ENCODE peak calls at places on chromosomes 16 and 17, in seven cellular contexts. N is hepatocyte, C is stomach, A is GM12865, W is astrocyte of the spinal cord, Q is A549, O is GM12864. G is an unnamed sample.

GRCh38 chr17:79730437-79730768 is 340 bp upstream of the ENPP7 start:
- DNase-seq in N (no peak), C (no peak), Q (no peak), W (no peak), A (no peak), O (no peak), G (no peak)

GRCh38 chr17:29595943-29596774 is 3.2 kb downstream of the ANKRD13B start:
- DNase-seq in W (no peak), O (no peak), C (no peak), A (no peak), N (no peak), Q (no peak), G (no peak)

GRCh38 chr16:57663436-57663835 is 4.7 kb upstream of the ADGRG3 start:
- DNase-seq in Q (no peak), N (no peak), W (no peak), A (no peak), C (no peak), O (no peak), G (no peak)

GRCh38 chr17:74274060-74274702 is at the start of gene DNAI2:
- DNase-seq in N (no peak), O (no peak), W (no peak), C (no peak), Q (no peak), A (no peak), G (no peak)

GRCh38 chr17:29169806-29170591 is 10.2 kb downstream of the MYO18A start:
- DNase-seq in C (no peak), O (no peak), W (no peak), N (peak; percentile 38), A (no peak), Q (no peak), G (no peak)

GRCh38 chr17:72683506-72684404 is 408.7 kb downstream of the SLC39A11 start:
- DNase-seq in W (peak; percentile 96), N (peak; percentile 84), A (peak; percentile 18), Q (peak; percentile 98), C (peak; percentile 38), O (no peak), G (peak; percentile 99)

GRCh38 chr17:45016823-45017222 is 34.6 kb downstream of the DCAKD start:
- DNase-seq in N (no peak), O (no peak), W (no peak), A (no peak), Q (peak; percentile 50), C (no peak), G (peak; percentile 37)

GRCh38 chr16:80274576-80275191 is 266.1 kb upstream of the DYNLRB2 start:
- DNase-seq in C (no peak), N (no peak), W (peak; percentile 79), O (no peak), Q (no peak), A (no peak), G (peak; percentile 57)

GRCh38 chr17:72590382-72590781 is 469.6 kb downstream of the SOX9 start:
- DNase-seq in W (peak; percentile 80), Q (no peak), N (no peak), O (no peak), A (no peak), C (no peak), G (peak; percentile 84)

GRCh38 chr16:86076606-86077005 is 177.6 kb downstream of the IRF8 start:
- DNase-seq in C (no peak), W (no peak), O (no peak), Q (no peak), N (no peak), A (no peak), G (no peak)

GRCh38 chr17:56815711-56816110 is 18.0 kb downstream of the C17orf67 start:
- DNase-seq in C (no peak), W (peak; percentile 51), A (no peak), N (no peak), O (no peak), Q (no peak), G (peak; percentile 45)

GRCh38 chr17:32350662-32351418 is 883 bp downstream of the ZNF207 start:
- DNase-seq in A (peak; percentile 73), O (no peak), C (peak; percentile 47), W (peak; percentile 69), Q (peak; percentile 79), N (peak; percentile 71), G (peak; percentile 70)

GRCh38 chr17:60036796-60037677 is 41.7 kb downstream of the HEATR6 start:
- DNase-seq in Q (peak; percentile 84), O (peak; percentile 33), C (peak; percentile 80), W (peak; percentile 65), N (peak; percentile 80), A (peak; percentile 81), G (peak; percentile 61)

GRCh38 chr17:4090898-4091297 is 51.9 kb downstream of the ZZEF1 start:
- DNase-seq in A (no peak), O (no peak), W (no peak), Q (no peak), N (no peak), C (no peak), G (peak; percentile 53)

GRCh38 chr17:4739122-4740024 is at the start of the genes CXCL16 and ZMYND15:
- DNase-seq in W (peak; percentile 28), N (peak; percentile 90), Q (peak; percentile 39), O (no peak), C (peak; percentile 82), A (peak; percentile 50), G (peak; percentile 26)

GRCh38 chr16:73572135-73572534 is 524.2 kb upstream of the ZFHX3 start:
- DNase-seq in N (peak; percentile 41), Q (peak; percentile 5), C (peak; percentile 58), W (no peak), A (peak; percentile 10), O (no peak), G (no peak)

GRCh38 chr16:31696968-31697743 is 169.5 kb downstream of the AHSP start:
- DNase-seq in W (peak; percentile 35), N (peak; percentile 48), O (no peak), C (no peak), A (no peak), Q (peak; percentile 42), G (peak; percentile 57)

GRCh38 chr16:19168173-19169080 is at the start of gene SYT17:
- DNase-seq in Q (peak; percentile 38), C (peak; percentile 63), A (no peak), O (no peak), W (no peak), N (peak; percentile 68), G (no peak)

GRCh38 chr17:39969375-39969774 is 6.6 kb downstream of the GSDMA start:
- DNase-seq in A (no peak), Q (no peak), C (no peak), O (no peak), N (no peak), W (no peak), G (no peak)

GRCh38 chr17:27888945-27889344 is 4.2 kb downstream of the LYRM9 start:
- DNase-seq in Q (no peak), N (peak; percentile 24), O (no peak), C (peak; percentile 35), A (no peak), W (no peak), G (no peak)

GRCh38 chr16:90047714-90048346 is 28.6 kb upstream of the DBNDD1 start:
- DNase-seq in A (no peak), C (no peak), N (peak; percentile 28), W (no peak), Q (no peak), O (no peak), G (no peak)
- H3K4me3 ChIP-seq in A (no peak overlapping the region), C (peak overlapping the region; percentile 47), N (no peak overlapping the region), W (no peak overlapping the region), Q (peak overlapping the region; percentile 72), O (no peak overlapping the region), G (no peak overlapping the region)

DNA sequence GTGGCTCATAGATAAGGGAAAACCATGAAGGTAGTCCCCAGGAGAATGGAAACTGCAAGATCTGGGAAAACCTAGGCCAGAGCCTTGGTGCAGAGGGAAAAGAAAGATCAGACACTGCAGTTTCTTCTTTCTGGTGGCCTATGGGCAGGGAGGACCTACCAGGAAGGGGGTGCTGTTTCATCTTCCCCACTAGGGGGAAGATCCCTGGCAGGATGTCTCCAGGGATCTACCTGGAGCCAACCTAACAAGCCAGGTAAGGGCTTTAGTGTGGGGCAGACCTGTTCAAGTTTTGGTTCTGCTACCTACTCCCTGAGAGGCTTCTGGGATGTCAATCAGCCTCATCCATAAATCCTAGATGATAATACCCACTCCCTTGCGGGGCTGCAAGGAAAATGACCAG is 21.4 kb downstream of the TOM1L2 start:
- DNase-seq in C (no peak), W (no peak), O (no peak), A (no peak), Q (no peak), N (no peak), G (no peak)
- TF ChIP-seq CTCF in C (no peak), W (peak; percentile 37), O (peak; percentile 33), A (no peak), Q (no peak), N (peak; percentile 5), G (peak; percentile 9)

DNA sequence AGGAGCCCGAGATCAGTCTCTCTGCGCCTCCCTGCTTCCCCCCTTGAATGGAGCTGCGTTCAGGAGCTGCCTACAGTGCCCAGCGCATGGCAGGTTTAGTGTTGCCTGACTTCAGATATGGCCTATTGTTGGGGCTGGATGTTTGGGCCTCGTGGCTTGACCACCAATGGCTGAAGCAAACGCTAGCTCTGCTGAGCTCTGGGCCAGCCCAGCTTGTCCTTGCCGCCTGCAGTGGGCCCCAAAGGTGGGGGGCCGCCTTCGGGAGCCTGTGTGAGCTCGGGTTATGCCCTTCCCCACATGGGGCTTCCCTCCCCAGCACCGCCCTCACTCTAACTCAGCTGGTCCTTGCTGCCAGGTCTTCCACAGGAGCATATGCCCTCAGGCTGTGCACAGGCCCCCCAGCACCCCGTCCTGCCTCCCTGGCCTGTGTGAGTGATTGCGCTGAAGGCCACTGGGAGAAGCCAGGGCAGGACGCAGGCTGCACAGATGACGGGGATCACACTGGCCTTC is 2.0 kb upstream of the METTL26 start:
- DNase-seq in W (no peak), Q (no peak), N (no peak), C (no peak), A (no peak), O (no peak), G (no peak)
- H3K4me3 ChIP-seq in W (no peak overlapping the region), Q (no peak overlapping the region), N (no peak overlapping the region), C (no peak overlapping the region), A (no peak overlapping the region), O (no peak overlapping the region), G (no peak overlapping the region)

DNA sequence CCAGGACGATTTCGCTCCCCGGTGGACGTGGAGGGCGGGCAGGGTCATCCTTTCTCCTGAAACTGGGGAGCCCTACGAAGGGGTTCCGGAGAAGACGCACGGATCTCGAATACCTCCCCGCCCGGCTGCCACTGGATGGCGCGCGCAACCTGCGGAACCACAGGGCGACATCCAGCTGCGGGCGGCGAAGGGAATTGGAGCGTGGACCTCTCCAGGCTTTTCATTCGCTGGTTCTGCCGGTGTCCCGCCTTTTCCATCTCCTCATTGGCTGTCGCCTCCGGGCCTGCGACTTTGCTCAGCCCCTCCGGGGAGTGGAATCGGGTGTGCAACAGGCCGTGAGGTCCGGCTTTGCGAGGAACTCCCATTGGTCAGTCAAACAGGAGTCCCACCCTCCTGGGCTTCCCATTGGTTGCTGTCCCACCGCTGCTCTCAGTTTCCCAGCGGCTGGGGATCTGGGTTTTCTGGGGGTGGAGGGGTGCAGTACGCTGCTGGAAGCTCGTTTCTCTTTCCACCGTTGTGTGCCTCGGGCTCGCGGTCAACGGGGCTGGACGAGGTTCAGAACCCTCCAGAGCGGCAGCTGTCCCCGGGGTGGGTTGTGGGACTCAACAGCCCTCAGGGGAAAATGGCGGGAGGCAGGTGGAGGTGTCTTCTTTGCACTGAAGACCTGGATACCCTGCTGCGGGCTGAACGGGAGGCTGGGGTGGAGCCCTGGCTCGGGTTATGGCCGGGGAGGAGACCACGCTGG is 14.5 kb downstream of the OR1D5 start:
- DNase-seq in N (peak; percentile 97), Q (peak; percentile 99), C (peak; percentile 97), O (peak; percentile 87), W (peak; percentile 97), A (peak; percentile 92), G (peak; percentile 98)
- TF ChIP-seq CTCF in N (peak; percentile 87), Q (peak; percentile 95), C (peak; percentile 36), O (peak; percentile 70), W (peak; percentile 76), A (peak; percentile 63), G (peak; percentile 61)

G was measured in fibroblast of mammary gland.